ENCODE peak calls at places on chromosome 2, in five cellular contexts. Q is prostate gland, N is HEK293T, O is hepatic stellate cell, K is suprapubic skin. F is an unnamed sample.

GRCh38 chr2:143347303-143347702 is 218.1 kb downstream of the ARHGAP15 start:
- DNase-seq in Q (no peak), O (no peak), K (no peak), N (no peak), F (no peak)

GRCh38 chr2:28359222-28360065 is 33.2 kb upstream of the FOSL2 start:
- DNase-seq in N (no peak), Q (no peak), K (no peak), O (peak; percentile 38), F (peak; percentile 85)

GRCh38 chr2:64453710-64454315 is at the start of gene LGALSL:
- DNase-seq in O (peak; percentile 67), K (peak; percentile 85), Q (peak; percentile 87), N (peak; percentile 75), F (no peak)

GRCh38 chr2:136077138-136077537 is 40.8 kb downstream of the CXCR4 start:
- DNase-seq in O (no peak), N (no peak), K (no peak), Q (no peak), F (no peak)

GRCh38 chr2:220785181-220785580 is 786.9 kb downstream of the EPHA4 start:
- DNase-seq in N (no peak), Q (no peak), O (no peak), K (no peak), F (no peak)

GRCh38 chr2:241010531-241011295 is 12.3 kb downstream of the SNED1 start:
- DNase-seq in N (no peak), O (no peak), K (no peak), Q (peak; percentile 5), F (no peak)

GRCh38 chr2:40101076-40101688 is 322.1 kb upstream of the THUMPD2 start:
- DNase-seq in N (no peak), Q (no peak), K (no peak), O (peak; percentile 10), F (no peak)

GRCh38 chr2:27016801-27017325 is 15.9 kb upstream of the TMEM214 start:
- DNase-seq in Q (peak; percentile 25), N (peak; percentile 64), K (no peak), O (peak; percentile 68), F (no peak)

GRCh38 chr2:12070581-12070980 is 324.1 kb downstream of the LPIN1 start:
- DNase-seq in O (no peak), K (no peak), Q (no peak), N (no peak), F (no peak)

GRCh38 chr2:97011977-97012569 is 25.7 kb upstream of the FAM178B start:
- DNase-seq in K (no peak), N (no peak), Q (peak; percentile 17), O (no peak), F (no peak)

GRCh38 chr2:234823196-234823876 is 128.5 kb upstream of the SH3BP4 start:
- DNase-seq in N (no peak), K (no peak), O (no peak), Q (no peak), F (no peak)

GRCh38 chr2:173373286-173373685 is 18.6 kb downstream of the CDCA7 start:
- DNase-seq in Q (no peak), K (no peak), N (no peak), O (no peak), F (no peak)

GRCh38 chr2:239276813-239277193 is 124.0 kb downstream of the HDAC4 start:
- DNase-seq in Q (no peak), K (no peak), N (no peak), O (no peak), F (no peak)

GRCh38 chr2:27710640-27711430 is 47.1 kb downstream of the SLC4A1AP start:
- DNase-seq in K (no peak), N (no peak), O (no peak), Q (no peak), F (no peak)

GRCh38 chr2:159381574-159381973 is 95.1 kb upstream of the WDSUB1 start:
- DNase-seq in K (no peak), N (no peak), Q (no peak), O (no peak), F (no peak)

GRCh38 chr2:210195066-210195852 is 24.1 kb upstream of the KANSL1L start:
- DNase-seq in O (no peak), Q (no peak), N (peak; percentile 30), K (no peak), F (no peak)

GRCh38 chr2:98460573-98461560 is 16.2 kb downstream of the INPP4A start:
- DNase-seq in O (no peak), N (no peak), K (no peak), Q (no peak), F (no peak)

GRCh38 chr2:234451242-234451641 is 45.6 kb downstream of the ARL4C start:
- DNase-seq in K (no peak), N (no peak), O (no peak), Q (no peak), F (no peak)

F was measured in CMK.